ENCODE peak calls at places on chromosomes 5 and 9, in seven cellular contexts. C, F, X, M, V, Y and O are unnamed samples.

GRCh38 chr9:107732781-107733529 is 243.4 kb upstream of the KLF4 start:
- DNase-seq in C (no peak), F (no peak), X (no peak), M (peak; percentile 62), V (no peak), Y (no peak), O (peak; percentile 57)

GRCh38 chr5:38533286-38534121 is 22.9 kb downstream of the LIFR start:
- DNase-seq in C (no peak), F (no peak), X (no peak), M (no peak), V (no peak), Y (no peak), O (no peak)

GRCh38 chr5:78927657-78928282 is 57.3 kb downstream of the ARSB start:
- DNase-seq in C (peak; percentile 44), F (no peak), X (no peak), M (peak; percentile 15), V (no peak), Y (no peak), O (no peak)

GRCh38 chr5:129951039-129951438 is 46.8 kb downstream of the CHSY3 start:
- DNase-seq in C (no peak), F (no peak), X (no peak), M (no peak), V (no peak), Y (no peak), O (no peak)

GRCh38 chr5:140111043-140111858 is 2.7 kb upstream of the PURA start:
- DNase-seq in C (no peak), F (no peak), X (peak; percentile 17), M (no peak), V (no peak), Y (no peak), O (no peak)

GRCh38 chr5:3382151-3382550 is 213.5 kb upstream of the IRX1 start:
- DNase-seq in C (no peak), F (no peak), X (no peak), M (no peak), V (no peak), Y (no peak), O (no peak)

GRCh38 chr5:126351138-126351537 is 72.1 kb upstream of the GRAMD2B start:
- DNase-seq in C (no peak), F (no peak), X (no peak), M (no peak), V (no peak), Y (no peak), O (no peak)

GRCh38 chr5:75951158-75951557 is 132.0 kb upstream of the SV2C start:
- DNase-seq in C (no peak), F (no peak), X (no peak), M (no peak), V (no peak), Y (no peak), O (no peak)